ENCODE peak calls at places on chromosomes 16 and 17, in ten cellular contexts. W, D, K, O, H, F, Z, Y, G and I are unnamed samples.

GRCh38 chr17:81241648-81242420 is 2.7 kb downstream of the NDUFAF8 start:
- DNase-seq in W (peak), O (no peak), Z (no peak), D (no peak), K (peak), Y (no peak), H (peak), F (no peak), G (peak), I (peak)

GRCh38 chr16:29915590-29916247 is 10.3 kb downstream of the KCTD13 start:
- DNase-seq in Z (no peak), D (no peak), Y (no peak), K (peak), F (no peak), O (no peak), G (no peak), W (no peak), H (no peak), I (no peak)

GRCh38 chr16:50270510-50271147 is 4.3 kb downstream of the ADCY7 start:
- DNase-seq in D (no peak), Z (no peak), G (no peak), K (no peak), O (no peak), W (no peak), F (no peak), H (no peak), Y (no peak), I (no peak)

GRCh38 chr17:48071654-48072053 is 23.5 kb downstream of the NFE2L1 start:
- DNase-seq in D (no peak), Z (no peak), F (no peak), H (no peak), O (no peak), Y (no peak), G (no peak), K (no peak), W (peak), I (no peak)

GRCh38 chr16:23182206-23182674 is 305 bp upstream of the SCNN1G start:
- DNase-seq in D (peak), O (peak), G (peak), F (peak), Z (peak), H (peak), Y (peak), K (peak), W (peak), I (peak)

GRCh38 chr16:621526-622105 is 9.2 kb upstream of the WFIKKN1 start:
- DNase-seq in K (no peak), Z (peak), D (no peak), H (no peak), O (no peak), W (no peak), Y (no peak), F (no peak), G (no peak), I (no peak)

GRCh38 chr17:48588519-48588918 is 1.5 kb downstream of the HOXB3 start:
- DNase-seq in O (no peak), H (no peak), D (no peak), G (no peak), Y (no peak), F (no peak), K (no peak), Z (no peak), W (no peak), I (no peak)

GRCh38 chr17:3958200-3958599 is 6.0 kb downstream of the ATP2A3 start:
- DNase-seq in H (no peak), K (no peak), F (no peak), G (no peak), O (no peak), Y (no peak), W (no peak), Z (no peak), D (no peak), I (no peak)

GRCh38 chr16:85963746-85964370 is 64.9 kb downstream of the IRF8 start:
- DNase-seq in H (peak), Y (no peak), F (peak), D (no peak), K (peak), G (no peak), W (no peak), O (no peak), Z (no peak), I (no peak)

GRCh38 chr16:3004319-3004718 is 8.4 kb upstream of the CLDN9 start:
- DNase-seq in K (no peak), D (no peak), H (no peak), O (no peak), F (no peak), Y (no peak), W (no peak), G (no peak), Z (no peak), I (no peak)

GRCh38 chr16:86129541-86129940 is 230.6 kb downstream of the IRF8 start:
- DNase-seq in H (no peak), W (no peak), D (no peak), G (no peak), Y (no peak), F (no peak), K (peak), O (no peak), Z (no peak), I (no peak)

GRCh38 chr17:35788504-35788998 is 6.9 kb downstream of the MMP28 start:
- DNase-seq in K (peak), F (no peak), D (no peak), G (no peak), Z (peak), Y (no peak), H (no peak), W (peak), O (peak), I (no peak)

GRCh38 chr16:88527186-88527936 is 42.8 kb upstream of the ZC3H18 start:
- DNase-seq in O (no peak), F (peak), W (peak), Z (peak), K (peak), D (peak), Y (no peak), G (peak), H (peak), I (peak)

GRCh38 chr16:590165-590874 is 454 bp downstream of the RAB40C start:
- DNase-seq in Y (no peak), H (no peak), G (no peak), Z (no peak), K (peak), D (no peak), F (no peak), O (peak), W (peak), I (no peak)

GRCh38 chr16:19527161-19527560 is 3.4 kb downstream of the CCP110 start:
- DNase-seq in K (no peak), O (no peak), Z (no peak), H (no peak), D (no peak), W (no peak), G (no peak), Y (no peak), F (no peak), I (no peak)

GRCh38 chr17:40371261-40371929 is 6.9 kb upstream of the GJD3 start:
- DNase-seq in O (peak), Z (no peak), K (no peak), W (no peak), D (no peak), H (no peak), G (no peak), Y (no peak), F (no peak), I (peak)

GRCh38 chr16:86496929-86497381 is 13.4 kb upstream of the FOXF1 start:
- DNase-seq in K (no peak), W (no peak), G (no peak), Z (no peak), F (no peak), D (no peak), H (no peak), O (no peak), Y (no peak), I (no peak)

GRCh38 chr17:73936908-73937627 is 266.4 kb upstream of the RPL38 start:
- DNase-seq in H (no peak), F (no peak), Z (no peak), D (peak), O (no peak), W (no peak), Y (no peak), K (no peak), G (no peak), I (no peak)

GRCh38 chr16:9092282-9092962 is 978 bp downstream of the HAPSTR1 start:
- DNase-seq in F (peak), Y (no peak), G (peak), K (no peak), H (peak), W (no peak), O (peak), D (peak), Z (no peak), I (peak)

GRCh38 chr17:74972107-74972972 is at the start of gene HID1:
- DNase-seq in G (peak), W (no peak), O (peak), H (peak), F (peak), K (no peak), D (peak), Z (no peak), Y (no peak), I (peak)

GRCh38 chr17:81516439-81516838 is 3.8 kb upstream of the ACTG1 start:
- DNase-seq in K (no peak), F (no peak), H (peak), D (no peak), W (no peak), Y (no peak), Z (no peak), G (no peak), O (no peak), I (no peak)

GRCh38 chr17:40190197-40191021 is 13.1 kb downstream of the RAPGEFL1 start:
- DNase-seq in F (no peak), G (no peak), Z (no peak), O (no peak), K (no peak), W (no peak), H (no peak), Y (no peak), D (no peak), I (peak)

GRCh38 chr17:41660221-41660711 is 28.4 kb upstream of the EIF1 start:
- DNase-seq in W (peak), H (no peak), Z (no peak), F (no peak), D (no peak), O (peak), G (no peak), K (no peak), Y (no peak), I (no peak)

GRCh38 chr17:38550661-38551060 is 55.1 kb downstream of the SRCIN1 start:
- DNase-seq in Z (peak), H (no peak), D (no peak), W (peak), K (no peak), F (peak), O (no peak), G (no peak), Y (no peak), I (no peak)

GRCh38 chr16:10594312-10594950 is 14.0 kb upstream of the EMP2 start:
- DNase-seq in H (peak), D (no peak), W (no peak), K (no peak), Y (no peak), Z (no peak), F (no peak), G (no peak), O (peak), I (no peak)

GRCh38 chr17:17388657-17389496 is 85.7 kb downstream of the NT5M start:
- DNase-seq in F (no peak), G (no peak), K (no peak), Z (no peak), W (no peak), O (no peak), H (no peak), D (no peak), Y (no peak), I (no peak)

DNA sequence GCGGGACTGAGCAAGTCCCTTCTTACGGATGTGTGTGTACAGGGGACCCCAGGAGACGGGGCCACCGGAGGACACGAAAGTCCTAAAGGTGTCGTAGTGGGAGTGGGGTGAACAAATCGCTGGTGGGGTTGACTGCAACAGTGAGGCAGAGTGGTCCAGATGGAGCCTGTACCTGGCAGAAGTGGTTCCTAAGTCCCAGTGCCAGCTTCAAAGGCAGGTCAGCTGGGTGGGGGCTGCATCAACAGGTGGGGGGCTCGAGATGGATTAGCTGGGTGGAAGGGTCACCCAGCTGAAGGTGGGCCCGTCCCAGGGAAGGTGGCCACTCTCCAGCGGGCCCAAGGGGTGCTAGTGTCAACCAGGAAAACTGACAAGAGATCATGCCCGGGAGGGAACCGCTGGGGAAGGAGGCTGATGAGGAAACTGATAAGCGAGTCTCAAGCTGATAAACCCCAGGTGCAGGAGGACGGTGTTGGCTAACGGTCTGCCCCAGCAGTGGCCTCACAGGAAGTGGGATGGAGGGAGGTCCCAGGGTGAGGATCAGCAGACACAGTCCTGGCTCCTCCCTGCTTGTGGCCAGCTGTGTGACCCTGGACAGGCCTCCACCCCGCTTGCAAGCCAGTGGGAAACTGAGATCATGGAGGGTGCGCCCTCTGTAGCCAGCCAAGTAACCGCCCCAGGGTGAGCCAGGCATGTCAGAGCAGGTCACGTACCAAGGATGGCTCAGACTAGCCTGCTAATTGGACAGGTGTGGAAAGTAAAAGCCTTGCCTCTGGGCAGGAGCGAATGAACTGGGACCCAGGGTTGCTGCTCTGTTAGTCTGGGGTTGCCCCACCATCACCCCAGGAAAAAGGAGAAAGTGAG is 1.0 kb downstream of the ORAI3 start:
- DNase-seq in O (peak), W (peak), F (peak), K (peak), Y (peak), Z (peak), D (no peak), G (no peak), H (peak), I (peak)
- TF ChIP-seq CTCF in O (no peak), W (no peak), F (no peak), K (no peak), Y (peak), Z (peak), D (no peak), G (no peak), H (no peak), I (peak)

DNA sequence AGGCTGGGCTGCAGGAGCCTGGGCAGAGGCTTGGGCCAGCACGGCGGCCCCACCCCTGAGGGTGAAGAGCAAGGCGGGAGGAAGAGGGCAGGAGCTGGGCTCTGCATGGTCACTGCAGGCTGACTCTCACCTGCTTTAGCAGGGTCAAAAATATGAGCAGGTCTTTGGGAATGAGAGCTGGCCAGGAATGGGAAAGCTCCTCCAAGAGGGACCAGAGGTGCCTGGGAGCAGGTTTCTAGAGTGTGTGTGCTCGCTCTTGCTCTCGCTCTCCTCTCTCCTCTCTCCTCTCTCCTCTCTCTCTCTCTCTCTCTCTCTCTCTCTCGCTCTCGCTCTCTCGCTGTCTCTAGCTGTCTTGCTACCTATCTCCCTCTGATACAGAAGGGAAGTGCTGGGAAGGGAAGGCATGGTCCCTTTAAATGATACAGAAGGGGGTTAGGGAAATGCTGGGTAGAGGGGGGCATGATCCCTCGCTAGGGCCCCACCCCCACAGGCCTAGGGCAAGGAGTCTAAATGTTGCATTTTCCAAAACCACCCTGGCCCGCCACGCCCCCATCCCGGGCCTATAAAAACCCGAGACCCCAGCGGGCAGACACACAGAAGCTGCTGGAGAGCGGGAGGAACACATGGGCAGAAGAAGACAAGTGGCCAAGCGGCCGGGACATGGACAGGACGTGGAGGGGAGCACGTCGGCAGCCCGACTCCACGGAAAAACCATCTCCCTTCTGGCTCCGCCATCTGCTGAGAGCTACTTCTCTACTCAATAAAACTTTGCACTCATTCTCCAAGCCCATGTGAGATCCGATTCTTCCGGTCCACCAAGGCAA is 34.4 kb upstream of the ENPP7 start:
- DNase-seq in W (no peak), F (no peak), D (no peak), Z (no peak), O (no peak), H (no peak), G (no peak), Y (no peak), K (peak), I (no peak)
- TF ChIP-seq CTCF in W (no peak), F (no peak), D (no peak), Z (no peak), O (no peak), H (no peak), G (no peak), Y (no peak), K (no peak), I (no peak)

DNA sequence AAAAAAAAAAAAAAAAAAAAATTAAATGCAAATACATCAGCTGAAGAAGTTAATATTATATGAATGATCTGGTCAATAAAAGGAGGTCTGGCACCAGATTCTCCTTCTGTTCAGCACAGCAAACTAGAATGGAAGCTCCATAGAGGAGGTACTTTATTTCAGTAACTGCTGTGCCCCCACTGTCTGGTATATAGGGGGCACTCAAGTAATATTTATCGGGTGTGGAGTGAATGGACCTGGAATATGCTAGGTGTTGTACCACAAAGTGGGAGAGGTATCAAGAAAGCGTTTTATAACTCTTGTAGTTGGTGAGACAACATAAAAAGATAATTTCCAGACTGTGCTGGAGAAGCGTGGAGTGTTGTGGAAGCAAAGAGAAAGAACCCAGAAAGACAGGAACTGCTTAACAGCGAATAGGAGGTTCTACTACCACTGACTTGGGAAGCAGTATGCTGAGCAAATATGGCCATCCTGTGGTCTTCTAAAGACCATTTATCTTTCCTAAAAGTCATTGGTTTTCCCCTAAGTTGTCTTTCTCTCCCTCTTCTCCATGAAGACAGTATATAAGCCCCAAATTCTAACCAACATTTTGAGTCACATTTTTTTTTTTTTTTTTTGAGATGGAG is 12.2 kb upstream of the PRKCA start:
- DNase-seq in D (no peak), W (no peak), H (no peak), F (no peak), O (no peak), Z (no peak), Y (no peak), G (no peak), K (no peak), I (no peak)
- TF ChIP-seq CTCF in D (peak), W (peak), H (no peak), F (peak), O (no peak), Z (peak), Y (no peak), G (no peak), K (peak), I (no peak)

GRCh38 chr16:72818286-72818845 is 229.6 kb downstream of the ZFHX3 start:
- DNase-seq in W (peak), Z (no peak), K (peak), F (no peak), H (no peak), Y (no peak), D (no peak), G (no peak), O (no peak), I (no peak)
- TF ChIP-seq CTCF in W (no peak), Z (peak), K (peak), F (no peak), H (no peak), Y (no peak), D (peak), G (no peak), O (no peak), I (peak)

DNA sequence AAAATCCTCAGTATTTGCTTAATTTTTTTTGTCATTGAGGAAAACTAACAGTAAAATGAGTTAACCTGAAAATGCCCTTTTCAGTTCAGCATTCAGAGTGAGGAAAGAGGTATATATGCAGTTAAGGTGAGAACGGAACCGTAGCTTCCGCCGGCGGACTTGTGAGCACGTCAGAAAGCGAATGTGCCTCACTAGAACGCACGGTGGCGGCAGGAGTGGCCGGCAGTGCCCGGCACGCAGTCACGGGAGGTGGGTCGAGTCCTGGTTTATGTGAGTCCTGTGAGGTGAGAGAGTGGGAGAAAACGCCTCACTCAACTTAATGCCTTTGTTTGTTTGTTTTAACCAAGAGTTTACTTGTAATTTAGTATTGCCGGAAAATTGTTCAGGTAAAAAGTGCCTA is 6.1 kb downstream of the SEC14L1 start:
- DNase-seq in K (no peak), Z (no peak), O (no peak), G (no peak), W (no peak), D (no peak), Y (no peak), H (peak), F (no peak), I (no peak)
- TF ChIP-seq CTCF in K (no peak), Z (no peak), O (no peak), G (no peak), W (no peak), D (no peak), Y (no peak), H (peak), F (peak), I (no peak)